ENCODE peak calls at places on chromosome 13, in ten cellular contexts. Z, B, K, Y, S, P, D, L, W and T are unnamed samples.

GRCh38 chr13:51125495-51126226 is 14.6 kb upstream of the C13orf42 start:
- DNase-seq in Z (peak), B (peak), K (peak), Y (peak), S (no peak), P (peak), D (peak), L (no peak), W (peak), T (peak)

GRCh38 chr13:79989251-79989661 is 351.7 kb downstream of the SPRY2 start:
- DNase-seq in Z (no peak), B (no peak), K (no peak), Y (peak), S (no peak), P (peak), D (no peak), L (no peak), W (no peak), T (peak)

GRCh38 chr13:48156466-48156865 is 61.6 kb upstream of the MED4 start:
- DNase-seq in Z (peak), B (no peak), K (no peak), Y (no peak), S (peak), P (no peak), D (no peak), L (no peak), W (no peak), T (peak)

GRCh38 chr13:76503756-76504155 is 382.4 kb downstream of the KCTD12 start:
- DNase-seq in Z (no peak), B (no peak), K (no peak), Y (no peak), S (no peak), P (no peak), D (no peak), L (no peak), W (no peak), T (no peak)

GRCh38 chr13:112871742-112872141 is 97.3 kb upstream of the MCF2L start:
- DNase-seq in Z (no peak), B (no peak), K (no peak), Y (no peak), S (no peak), P (no peak), D (no peak), L (no peak), W (no peak), T (no peak)

GRCh38 chr13:39452834-39453233 is 150.2 kb downstream of the LHFPL6 start:
- DNase-seq in Z (no peak), B (no peak), K (no peak), Y (no peak), S (no peak), P (no peak), D (no peak), L (no peak), W (no peak), T (no peak)

GRCh38 chr13:95948646-95949045 is 104.6 kb downstream of the UGGT2 start:
- DNase-seq in Z (no peak), B (no peak), K (peak), Y (peak), S (no peak), P (no peak), D (peak), L (no peak), W (peak), T (peak)

GRCh38 chr13:20457670-20458069 is 68.0 kb downstream of the CRYL1 start:
- DNase-seq in Z (no peak), B (no peak), K (no peak), Y (no peak), S (no peak), P (no peak), D (no peak), L (no peak), W (no peak), T (no peak)

GRCh38 chr13:31073859-31074718 is 87.6 kb downstream of the HSPH1 start:
- DNase-seq in Z (no peak), B (no peak), K (peak), Y (peak), S (no peak), P (no peak), D (peak), L (no peak), W (peak), T (no peak)

GRCh38 chr13:111947876-111948275 is 119.1 kb upstream of the SOX1 start:
- DNase-seq in Z (no peak), B (no peak), K (no peak), Y (no peak), S (no peak), P (no peak), D (no peak), L (no peak), W (no peak), T (no peak)

GRCh38 chr13:94617389-94618000 is 15.8 kb downstream of the GPR180 start:
- DNase-seq in Z (no peak), B (no peak), K (peak), Y (peak), S (no peak), P (no peak), D (peak), L (no peak), W (no peak), T (no peak)

GRCh38 chr13:26471807-26472206 is 85.7 kb upstream of the WASF3 start:
- DNase-seq in Z (no peak), B (no peak), K (no peak), Y (no peak), S (no peak), P (no peak), D (no peak), L (no peak), W (no peak), T (no peak)

GRCh38 chr13:74979703-74980102 is 502.3 kb downstream of the TBC1D4 start:
- DNase-seq in Z (no peak), B (no peak), K (no peak), Y (peak), S (no peak), P (no peak), D (no peak), L (no peak), W (no peak), T (peak)

GRCh38 chr13:30308548-30308947 is 1.2 kb upstream of the KATNAL1 start:
- DNase-seq in Z (no peak), B (no peak), K (peak), Y (peak), S (no peak), P (no peak), D (peak), L (no peak), W (peak), T (no peak)

GRCh38 chr13:25406377-25406776 is 34.6 kb downstream of the ATP8A2 start:
- DNase-seq in Z (no peak), B (no peak), K (no peak), Y (peak), S (no peak), P (no peak), D (no peak), L (no peak), W (peak), T (peak)

GRCh38 chr13:99418663-99419140 is 82.6 kb upstream of the TM9SF2 start:
- DNase-seq in Z (no peak), B (no peak), K (no peak), Y (no peak), S (no peak), P (no peak), D (no peak), L (no peak), W (no peak), T (no peak)

GRCh38 chr13:21569686-21570085 is 34.3 kb downstream of the MICU2 start:
- DNase-seq in Z (no peak), B (no peak), K (no peak), Y (no peak), S (no peak), P (no peak), D (no peak), L (no peak), W (no peak), T (no peak)

GRCh38 chr13:43261018-43261417 is 237.6 kb downstream of the DNAJC15 start:
- DNase-seq in Z (no peak), B (peak), K (peak), Y (peak), S (no peak), P (peak), D (peak), L (no peak), W (peak), T (peak)

GRCh38 chr13:51731759-51732158 is 72.2 kb downstream of the DHRS12 start:
- DNase-seq in Z (no peak), B (no peak), K (peak), Y (peak), S (no peak), P (peak), D (peak), L (no peak), W (no peak), T (no peak)

GRCh38 chr13:111398196-111398595 is 77.8 kb downstream of the TEX29 start:
- DNase-seq in Z (no peak), B (no peak), K (no peak), Y (no peak), S (no peak), P (no peak), D (no peak), L (no peak), W (no peak), T (no peak)

GRCh38 chr13:90839061-90839460 is 508.4 kb upstream of the MIR17HG start:
- DNase-seq in Z (no peak), B (no peak), K (no peak), Y (no peak), S (no peak), P (no peak), D (no peak), L (no peak), W (no peak), T (peak)

DNA sequence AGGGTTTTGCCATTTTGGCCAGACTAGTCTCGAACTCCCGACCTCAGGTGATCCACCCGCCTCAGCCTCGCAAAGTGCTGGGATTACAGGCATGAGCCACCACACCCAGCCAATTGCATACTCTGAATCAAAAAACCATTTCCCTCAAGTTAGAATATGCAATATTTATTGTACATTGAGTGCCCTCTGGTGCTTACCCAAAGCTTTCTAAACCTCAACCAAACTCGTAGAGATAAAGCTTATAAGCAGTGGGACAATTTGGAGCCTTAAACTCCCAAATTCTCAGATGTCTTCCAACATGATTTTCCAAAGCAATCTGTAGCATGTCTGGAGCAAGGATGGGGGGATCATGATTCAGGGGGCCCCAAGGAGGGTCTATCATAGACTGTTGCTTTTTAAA is 22.4 kb downstream of the RFXAP start:
- DNase-seq in Z (no peak), B (no peak), K (no peak), Y (peak), S (no peak), P (no peak), D (peak), L (no peak), W (no peak), T (no peak)
- TF ChIP-seq CTCF in Z (no peak), B (no peak), K (no peak), Y (no peak), S (no peak), P (peak), D (no peak), L (no peak), W (no peak), T (peak)

DNA sequence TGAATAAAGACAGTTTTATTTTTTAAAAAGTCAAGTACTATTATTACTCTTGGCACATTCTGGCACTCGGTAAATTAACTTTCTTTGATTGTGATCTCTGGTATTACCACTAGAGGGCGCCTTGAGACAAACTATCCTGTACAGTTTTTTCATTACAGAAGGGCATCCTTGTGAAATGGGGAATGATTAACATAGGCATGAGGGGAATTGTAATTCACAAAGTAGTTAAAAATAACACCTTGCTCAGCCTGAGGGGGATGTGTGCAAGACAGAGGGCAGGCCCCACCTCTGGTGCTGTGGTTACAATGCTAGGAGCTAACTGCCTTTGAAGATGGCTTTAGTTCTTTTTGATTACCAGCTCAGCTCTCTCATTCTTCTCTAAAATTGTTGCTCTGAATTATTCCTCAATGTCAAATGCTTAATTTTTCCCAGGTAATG is 24.2 kb upstream of the C1QTNF9B start:
- DNase-seq in Z (peak), B (peak), K (peak), Y (peak), S (no peak), P (peak), D (peak), L (no peak), W (peak), T (peak)
- TF ChIP-seq CTCF in Z (peak), B (peak), K (peak), Y (peak), S (peak), P (peak), D (peak), L (peak), W (peak), T (peak)

DNA sequence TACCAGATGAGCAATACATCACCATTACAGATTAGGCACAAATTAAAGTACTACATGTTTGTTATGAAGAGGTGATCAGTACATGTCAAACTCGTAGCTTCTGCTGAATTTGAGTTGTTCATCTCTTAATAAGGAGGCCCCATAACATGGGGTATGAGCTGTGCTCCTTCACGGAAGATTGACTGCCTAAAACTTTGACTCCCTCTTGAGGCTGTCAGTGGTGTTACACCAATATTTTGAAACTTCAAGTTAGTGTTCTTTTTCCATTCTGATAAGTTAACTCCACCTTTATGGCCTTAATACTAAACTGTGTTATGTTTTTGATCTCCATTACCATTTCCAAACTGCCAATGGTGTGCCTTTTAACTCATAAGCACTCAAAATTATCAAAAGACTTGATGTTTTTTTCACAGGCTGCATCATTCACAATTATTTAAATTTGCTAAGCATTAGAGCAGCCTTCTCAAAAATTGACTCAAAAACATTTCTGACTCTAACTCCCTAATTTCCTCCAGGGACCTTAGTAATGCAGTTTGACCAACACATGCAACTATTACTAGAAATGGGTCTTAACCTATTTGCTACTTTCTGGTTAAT is 1591.5 kb downstream of the PCDH9 start:
- DNase-seq in Z (peak), B (peak), K (peak), Y (peak), S (no peak), P (peak), D (peak), L (no peak), W (peak), T (no peak)
- TF ChIP-seq CTCF in Z (peak), B (peak), K (peak), Y (peak), S (no peak), P (peak), D (peak), L (peak), W (peak), T (peak)

DNA sequence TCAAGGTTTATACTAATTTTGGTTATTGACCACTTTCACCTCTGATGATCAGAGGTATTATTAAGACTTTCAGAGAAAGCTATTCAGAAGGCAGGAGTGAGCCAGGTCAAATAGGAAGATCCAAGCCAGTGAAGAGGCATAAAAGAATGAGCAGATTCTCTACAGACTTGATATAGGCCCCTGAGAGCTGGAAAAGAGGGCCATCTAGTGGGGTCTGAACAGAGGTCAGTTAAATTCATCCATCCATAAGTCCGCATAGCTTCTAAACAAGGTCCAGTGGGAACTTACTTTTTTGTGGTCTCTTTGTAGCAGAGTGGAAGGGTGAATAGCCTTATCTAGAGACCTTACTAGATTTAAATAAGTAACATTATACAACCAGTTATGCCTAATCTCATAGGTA is 126.6 kb upstream of the UFM1 start:
- DNase-seq in Z (no peak), B (no peak), K (peak), Y (peak), S (no peak), P (peak), D (peak), L (no peak), W (peak), T (no peak)
- TF ChIP-seq CTCF in Z (peak), B (peak), K (peak), Y (peak), S (no peak), P (peak), D (peak), L (no peak), W (peak), T (peak)